ENCODE peak calls at places on chromosomes 16 and 17, in ten cellular contexts. G, X, Q, M, L, K, P, S, E and H are unnamed samples. For H3K4me1, the result is how much of the 10 kb centered on the place peaks cover.

GRCh38 chr17:74466111-74466784 is at the start of gene CD300A:
- DNase-seq in G (peak), X (no peak), Q (peak), M (no peak), L (no peak), K (peak), P (peak), S (no peak), E (peak), H (no peak)

GRCh38 chr17:44602390-44602789 is 45.1 kb downstream of the FZD2 start:
- DNase-seq in G (no peak), X (no peak), Q (no peak), M (no peak), L (no peak), K (no peak), P (no peak), S (no peak), E (no peak), H (no peak)

GRCh38 chr17:57440522-57441269 is 184.4 kb downstream of the MSI2 start:
- DNase-seq in G (peak), X (peak), Q (peak), M (peak), L (peak), K (peak), P (peak), S (peak), E (peak), H (peak)

GRCh38 chr17:61389670-61390478 is 9.8 kb upstream of the TBX2 start:
- DNase-seq in G (no peak), X (no peak), Q (no peak), M (peak), L (no peak), K (no peak), P (no peak), S (peak), E (peak), H (peak)

GRCh38 chr17:70327723-70328122 is 158.4 kb downstream of the KCNJ2 start:
- DNase-seq in G (no peak), X (no peak), Q (no peak), M (no peak), L (no peak), K (no peak), P (no peak), S (no peak), E (no peak), H (no peak)

GRCh38 chr17:72952220-72952619 is 140.3 kb downstream of the SLC39A11 start:
- DNase-seq in G (no peak), X (no peak), Q (no peak), M (no peak), L (no peak), K (no peak), P (no peak), S (no peak), E (no peak), H (no peak)

GRCh38 chr17:12599185-12599920 is 66.3 kb upstream of the MYOCD start:
- DNase-seq in G (no peak), X (no peak), Q (no peak), M (no peak), L (no peak), K (no peak), P (no peak), S (no peak), E (no peak), H (no peak)

GRCh38 chr16:82936941-82937551 is 310.3 kb downstream of the CDH13 start:
- DNase-seq in G (no peak), X (no peak), Q (no peak), M (no peak), L (no peak), K (no peak), P (no peak), S (no peak), E (no peak), H (no peak)

GRCh38 chr17:14061666-14062560 is 7.4 kb upstream of the COX10 start:
- DNase-seq in G (peak), X (peak), Q (peak), M (no peak), L (no peak), K (peak), P (no peak), S (no peak), E (no peak), H (no peak)

GRCh38 chr16:87344931-87345631 is 27.9 kb upstream of the C16orf95 start:
- DNase-seq in G (peak), X (no peak), Q (peak), M (no peak), L (peak), K (no peak), P (no peak), S (peak), E (peak), H (no peak)

GRCh38 chr16:14028207-14028606 is 42.9 kb upstream of the MRTFB start:
- DNase-seq in G (no peak), X (peak), Q (no peak), M (no peak), L (no peak), K (no peak), P (no peak), S (no peak), E (peak), H (no peak)

GRCh38 chr17:35740997-35741931 is 9.8 kb downstream of the RASL10B start:
- DNase-seq in G (no peak), X (no peak), Q (no peak), M (no peak), L (no peak), K (no peak), P (no peak), S (no peak), E (no peak), H (peak)

GRCh38 chr17:67571478-67571877 is 146.3 kb upstream of the NOL11 start:
- DNase-seq in G (no peak), X (no peak), Q (no peak), M (no peak), L (no peak), K (no peak), P (no peak), S (no peak), E (no peak), H (no peak)

GRCh38 chr17:60155427-60155814 is 5.6 kb downstream of the CA4 start:
- DNase-seq in G (no peak), X (no peak), Q (no peak), M (no peak), L (no peak), K (no peak), P (no peak), S (no peak), E (no peak), H (peak)

GRCh38 chr17:20935740-20936139 is 107.1 kb downstream of the USP22 start:
- DNase-seq in G (no peak), X (no peak), Q (no peak), M (no peak), L (no peak), K (no peak), P (no peak), S (no peak), E (no peak), H (no peak)

GRCh38 chr16:29743827-29744531 is 1.8 kb downstream of the C16orf54 start:
- DNase-seq in G (no peak), X (no peak), Q (no peak), M (no peak), L (no peak), K (no peak), P (no peak), S (no peak), E (no peak), H (no peak)

GRCh38 chr17:39177256-39177655 is 11.3 kb upstream of the ARL5C start:
- DNase-seq in G (no peak), X (no peak), Q (no peak), M (no peak), L (no peak), K (no peak), P (no peak), S (no peak), E (no peak), H (peak)

GRCh38 chr16:85820604-85821372 is 21.3 kb downstream of the COX4I1 start:
- DNase-seq in G (no peak), X (no peak), Q (no peak), M (no peak), L (no peak), K (no peak), P (no peak), S (no peak), E (no peak), H (no peak)

GRCh38 chr17:2926019-2926650 is 129.9 kb downstream of the RAP1GAP2 start:
- DNase-seq in G (no peak), X (no peak), Q (no peak), M (no peak), L (no peak), K (no peak), P (no peak), S (no peak), E (no peak), H (peak)

GRCh38 chr17:77649717-77650211 is 308.7 kb upstream of the TNRC6C start:
- DNase-seq in G (no peak), X (no peak), Q (no peak), M (peak), L (peak), K (no peak), P (no peak), S (no peak), E (peak), H (peak)

GRCh38 chr16:66512589-66513404 is 37.1 kb downstream of the TK2 start:
- DNase-seq in G (no peak), X (no peak), Q (no peak), M (no peak), L (no peak), K (no peak), P (no peak), S (no peak), E (peak), H (no peak)

GRCh38 chr17:10036511-10037061 is 131.5 kb upstream of the RCVRN start:
- DNase-seq in G (peak), X (peak), Q (peak), M (no peak), L (peak), K (peak), P (peak), S (peak), E (no peak), H (no peak)

GRCh38 chr16:85566502-85567100 is 46.5 kb upstream of the GSE1 start:
- DNase-seq in G (no peak), X (no peak), Q (no peak), M (no peak), L (no peak), K (no peak), P (no peak), S (no peak), E (no peak), H (no peak)

GRCh38 chr16:47715442-47716054 is 254.4 kb downstream of the PHKB start:
- DNase-seq in G (no peak), X (no peak), Q (no peak), M (no peak), L (no peak), K (no peak), P (no peak), S (no peak), E (no peak), H (no peak)

GRCh38 chr16:80997139-80997798 is 9.4 kb downstream of the CMC2 start:
- DNase-seq in G (no peak), X (no peak), Q (no peak), M (peak), L (no peak), K (no peak), P (no peak), S (no peak), E (no peak), H (no peak)

DNA sequence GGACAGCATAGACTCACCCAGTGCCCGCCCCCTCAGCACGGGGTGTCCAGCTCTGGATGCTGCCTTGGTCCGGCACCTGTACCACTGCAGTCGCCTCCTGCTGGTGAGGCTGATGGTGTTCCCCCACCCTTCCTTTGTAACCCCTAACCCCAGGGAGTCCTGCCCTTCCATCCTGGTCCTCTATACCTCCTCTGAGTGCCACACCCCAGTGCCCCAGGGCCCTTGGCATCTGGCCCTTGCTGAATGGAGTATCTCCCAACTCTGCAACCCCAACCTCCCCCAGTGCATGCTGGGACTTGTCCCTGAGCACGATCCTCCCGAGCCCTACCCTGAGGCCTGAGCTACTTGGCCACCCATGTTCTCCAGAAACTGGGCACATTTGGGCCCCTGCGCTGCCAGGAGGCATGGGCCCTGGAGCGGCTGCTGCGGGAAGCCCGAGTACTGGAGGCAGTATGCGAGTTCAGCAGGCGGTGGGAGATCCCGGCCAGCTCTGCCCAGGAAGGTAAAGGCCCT is 15.8 kb downstream of the RIPOR1 start:
- DNase-seq in G (no peak), X (no peak), Q (no peak), M (no peak), L (peak), K (peak), P (no peak), S (no peak), E (no peak), H (no peak)
- TF ChIP-seq CTCF in G (no peak), X (no peak), Q (no peak), M (peak), L (no peak), K (no peak), P (no peak), S (no peak), E (no peak), H (no peak)

GRCh38 chr16:89450537-89450936 is 39.8 kb downstream of the ANKRD11 start:
- DNase-seq in G (no peak), X (no peak), Q (no peak), M (no peak), L (no peak), K (no peak), P (no peak), S (no peak), E (no peak), H (no peak)

GRCh38 chr16:89449726-89450335 is 40.5 kb downstream of the ANKRD11 start:
- DNase-seq in G (no peak), X (no peak), Q (no peak), M (no peak), L (no peak), K (peak), P (no peak), S (no peak), E (no peak), H (no peak)

GRCh38 chr16:89446136-89446974 is 44.0 kb downstream of the ANKRD11 start:
- DNase-seq in G (peak), X (no peak), Q (no peak), M (no peak), L (no peak), K (no peak), P (no peak), S (no peak), E (no peak), H (no peak)

GRCh38 chr16:89446975-89447293 is 43.4 kb downstream of the ANKRD11 start:
- DNase-seq in G (no peak), X (no peak), Q (no peak), M (no peak), L (no peak), K (no peak), P (no peak), S (no peak), E (no peak), H (no peak)

DNA sequence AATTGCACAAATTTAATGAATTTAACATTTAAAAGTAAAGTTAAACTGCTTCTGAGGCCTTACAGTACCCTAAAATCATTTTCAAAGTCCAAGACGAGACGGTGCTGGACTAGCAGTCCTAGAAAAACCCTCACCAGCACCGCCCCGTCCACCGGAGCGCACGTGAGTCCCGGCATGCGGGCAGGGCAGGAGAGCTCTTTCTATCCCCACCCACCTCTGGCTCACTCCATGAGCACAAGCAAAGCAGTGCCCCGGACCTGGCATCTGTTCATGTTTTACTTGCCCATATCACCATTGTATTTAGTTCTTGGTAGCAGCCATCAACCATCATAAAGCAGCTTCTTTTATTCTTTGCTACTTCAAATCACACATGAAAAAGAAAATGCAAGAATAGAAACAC is 41.7 kb downstream of the ANKRD11 start:
- DNase-seq in G (peak), X (peak), Q (peak), M (no peak), L (no peak), K (no peak), P (peak), S (no peak), E (peak), H (no peak)
- H3K4me1 ChIP-seq in G (half or more), X (half or more), Q (under half), M (half or more), L (under half), K (under half), P (half or more), S (under half), E (half or more), H (under half)

GRCh38 chr17:7173687-7174602 is 5.2 kb downstream of the ASGR1 start:
- DNase-seq in G (peak), X (no peak), Q (peak), M (no peak), L (peak), K (peak), P (peak), S (peak), E (no peak), H (no peak)
- TF ChIP-seq CTCF in G (no peak), X (no peak), Q (peak), M (no peak), L (no peak), K (peak), P (no peak), S (no peak), E (no peak), H (no peak)

GRCh38 chr16:75097191-75097761 is 19.3 kb downstream of the LDHD start:
- DNase-seq in G (no peak), X (no peak), Q (no peak), M (no peak), L (no peak), K (no peak), P (no peak), S (no peak), E (no peak), H (no peak)
- H3K4me1 ChIP-seq in G (under half), X (under half), Q (under half), M (under half), L (under half), K (under half), P (under half), S (under half), E (under half), H (under half)

GRCh38 chr17:41864837-41865595 is at the start of gene KLHL11:
- DNase-seq in G (peak), X (peak), Q (peak), M (peak), L (peak), K (peak), P (peak), S (peak), E (peak), H (peak)
- TF ChIP-seq CTCF in G (no peak), X (no peak), Q (no peak), M (no peak), L (no peak), K (no peak), P (peak), S (peak), E (peak), H (no peak)

DNA sequence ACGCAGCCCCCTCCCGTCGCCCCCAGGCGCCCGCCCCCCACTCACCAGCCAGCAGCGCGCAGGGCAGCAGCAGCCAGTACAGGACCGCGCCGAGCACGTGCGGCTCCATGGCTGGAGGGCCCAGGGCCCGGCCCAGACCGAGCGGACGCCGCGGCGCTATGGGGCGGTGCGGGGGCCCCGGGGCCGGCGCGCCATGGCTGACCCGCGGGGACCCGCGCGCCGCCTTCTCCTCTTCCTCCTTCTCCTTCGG is 239 bp downstream of the PIEZO1 start:
- DNase-seq in G (no peak), X (no peak), Q (no peak), M (no peak), L (no peak), K (no peak), P (no peak), S (no peak), E (no peak), H (no peak)
- H3K4me1 ChIP-seq in G (under half), X (under half), Q (under half), M (under half), L (under half), K (under half), P (half or more), S (under half), E (under half), H (under half)